ENCODE peak calls at places on chromosomes 7 and 10, in four cellular contexts. One of them, this sample, is unnamed.

GRCh38 chr10:27223964-27224363 is 16.6 kb downstream of the ACBD5 start:
- DNase-seq in natural killer cell: no peak
- DNase-seq in lower leg skin: no peak
- DNase-seq in Calu3: peak; percentile 53
- DNase-seq in this sample: no peak

GRCh38 chr7:83861-84632 is 108.3 kb upstream of the FAM20C start:
- DNase-seq in natural killer cell: no peak
- DNase-seq in lower leg skin: no peak
- DNase-seq in Calu3: no peak
- DNase-seq in this sample: no peak

GRCh38 chr7:98771519-98772241 is 98.1 kb downstream of the TMEM130 start:
- DNase-seq in natural killer cell: no peak
- DNase-seq in lower leg skin: no peak
- DNase-seq in Calu3: no peak
- DNase-seq in this sample: no peak

GRCh38 chr10:101133489-101134298 is 2.6 kb downstream of the TLX1 start:
- DNase-seq in lower leg skin: no peak
- DNase-seq in natural killer cell: no peak
- DNase-seq in Calu3: no peak
- DNase-seq in this sample: no peak

GRCh38 chr10:87654212-87654611 is 5.5 kb upstream of the PAPSS2 start:
- DNase-seq in lower leg skin: no peak
- DNase-seq in natural killer cell: no peak
- DNase-seq in Calu3: no peak
- DNase-seq in this sample: no peak

GRCh38 chr10:42887734-42888503 is 105.3 kb downstream of the BMS1 start:
- DNase-seq in natural killer cell: no peak
- DNase-seq in Calu3: no peak
- DNase-seq in lower leg skin: no peak
- DNase-seq in this sample: no peak

GRCh38 chr7:140062118-140062527 is 628 bp downstream of the PARP12 start:
- DNase-seq in lower leg skin: no peak
- DNase-seq in Calu3: no peak
- DNase-seq in natural killer cell: peak; percentile 32
- DNase-seq in this sample: no peak

GRCh38 chr10:51073461-51074237 is 638 bp upstream of the PRKG1 start:
- DNase-seq in Calu3: peak; percentile 25
- DNase-seq in natural killer cell: no peak
- DNase-seq in lower leg skin: no peak
- DNase-seq in this sample: no peak

GRCh38 chr7:90853205-90853604 is 257.1 kb downstream of the CDK14 start:
- DNase-seq in lower leg skin: no peak
- DNase-seq in natural killer cell: no peak
- DNase-seq in Calu3: no peak
- DNase-seq in this sample: no peak

GRCh38 chr7:7048213-7048612 is 134.1 kb upstream of the C1GALT1 start:
- DNase-seq in lower leg skin: no peak
- DNase-seq in natural killer cell: no peak
- DNase-seq in Calu3: no peak
- DNase-seq in this sample: no peak

GRCh38 chr10:29481906-29482440 is 152.8 kb downstream of the SVIL start:
- DNase-seq in natural killer cell: no peak
- DNase-seq in Calu3: no peak
- DNase-seq in lower leg skin: no peak
- DNase-seq in this sample: no peak

GRCh38 chr10:109967739-109968088 is 40.1 kb upstream of the ADD3 start:
- DNase-seq in lower leg skin: no peak
- DNase-seq in natural killer cell: no peak
- DNase-seq in Calu3: no peak
- DNase-seq in this sample: no peak

GRCh38 chr7:32515890-32516550 is 20.7 kb downstream of the AVL9 start:
- DNase-seq in lower leg skin: no peak
- DNase-seq in natural killer cell: no peak
- DNase-seq in Calu3: no peak
- DNase-seq in this sample: no peak

GRCh38 chr10:6748029-6748428 is 168.0 kb upstream of the PRKCQ start:
- DNase-seq in lower leg skin: no peak
- DNase-seq in natural killer cell: no peak
- DNase-seq in Calu3: no peak
- DNase-seq in this sample: no peak

GRCh38 chr7:155560196-155560595 is 13.8 kb upstream of the CNPY1 start:
- DNase-seq in lower leg skin: no peak
- DNase-seq in Calu3: no peak
- DNase-seq in natural killer cell: no peak
- DNase-seq in this sample: no peak

GRCh38 chr10:128147669-128148068 is 21.4 kb upstream of the MKI67 start:
- DNase-seq in natural killer cell: no peak
- DNase-seq in lower leg skin: no peak
- DNase-seq in Calu3: no peak
- DNase-seq in this sample: no peak

GRCh38 chr7:17598846-17599245 is 300.4 kb downstream of the AHR start:
- DNase-seq in natural killer cell: no peak
- DNase-seq in Calu3: no peak
- DNase-seq in lower leg skin: no peak
- DNase-seq in this sample: no peak

GRCh38 chr7:149253665-149254064 is 8.3 kb upstream of the ZNF783 start:
- DNase-seq in natural killer cell: no peak
- DNase-seq in lower leg skin: no peak
- DNase-seq in Calu3: no peak
- DNase-seq in this sample: no peak

GRCh38 chr7:149255174-149255573 is 6.8 kb upstream of the ZNF783 start:
- DNase-seq in natural killer cell: no peak
- DNase-seq in lower leg skin: no peak
- DNase-seq in Calu3: no peak
- DNase-seq in this sample: no peak

GRCh38 chr7:149254181-149254858 is 7.7 kb upstream of the ZNF783 start:
- DNase-seq in Calu3: no peak
- DNase-seq in natural killer cell: no peak
- DNase-seq in lower leg skin: no peak
- DNase-seq in this sample: no peak

GRCh38 chr7:149257146-149257545 is 4.8 kb upstream of the ZNF783 start:
- DNase-seq in lower leg skin: no peak
- DNase-seq in natural killer cell: no peak
- DNase-seq in Calu3: no peak
- DNase-seq in this sample: no peak

DNA sequence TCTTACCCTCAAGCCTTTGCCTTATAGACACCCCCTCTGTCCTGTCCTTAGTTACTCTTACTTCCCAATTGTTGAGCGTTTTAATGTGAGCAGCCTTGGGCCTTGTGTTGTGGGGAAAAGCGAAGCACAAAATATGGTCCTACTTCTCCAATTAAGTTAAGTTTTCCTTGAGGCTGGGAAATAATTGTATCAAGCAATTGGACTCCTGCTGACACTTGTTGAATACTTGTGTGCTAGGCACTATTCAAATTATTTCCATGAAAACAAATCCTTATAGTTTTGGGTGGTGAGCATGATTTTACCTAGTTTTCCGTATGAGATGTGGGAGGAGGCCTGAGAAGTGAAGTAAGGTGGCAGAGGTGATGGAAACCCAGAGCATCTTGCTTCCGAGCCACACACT is 5.4 kb upstream of the ZNF783 start:
- DNase-seq in lower leg skin: no peak
- DNase-seq in natural killer cell: no peak
- DNase-seq in Calu3: no peak
- DNase-seq in this sample: no peak
- TF ChIP-seq CTCF in lower leg skin: no peak
- TF ChIP-seq CTCF in natural killer cell: no peak
- TF ChIP-seq CTCF in Calu3: no peak
- TF ChIP-seq CTCF in this sample: no peak

DNA sequence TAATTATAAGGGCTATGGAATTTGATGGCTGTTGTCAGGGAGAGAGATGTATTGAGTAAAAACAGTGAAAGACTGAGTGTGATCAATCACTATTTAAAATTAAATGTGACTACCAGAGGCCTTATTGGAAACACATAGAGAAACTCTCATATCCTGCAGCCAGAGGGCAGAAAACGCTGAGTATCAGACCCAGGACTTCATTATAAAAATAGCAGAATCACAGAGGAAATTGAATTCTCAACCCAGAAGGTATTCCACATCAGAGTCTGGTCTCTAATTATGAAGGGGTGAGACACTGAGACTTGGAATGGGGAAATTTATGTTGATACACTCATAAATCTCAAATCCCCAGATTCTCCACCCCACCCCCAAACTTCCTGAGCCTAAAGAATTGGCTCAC is 69.5 kb upstream of the IL6 start:
- DNase-seq in natural killer cell: no peak
- DNase-seq in Calu3: no peak
- DNase-seq in lower leg skin: no peak
- DNase-seq in this sample: no peak
- TF ChIP-seq CTCF in natural killer cell: no peak
- TF ChIP-seq CTCF in Calu3: no peak
- TF ChIP-seq CTCF in lower leg skin: no peak
- TF ChIP-seq CTCF in this sample: no peak

GRCh38 chr7:123679614-123680013 is 23.9 kb downstream of the LMOD2 start:
- DNase-seq in lower leg skin: no peak
- DNase-seq in Calu3: no peak
- DNase-seq in natural killer cell: no peak
- DNase-seq in this sample: no peak

GRCh38 chr7:123681561-123681960 is 25.9 kb downstream of the LMOD2 start:
- DNase-seq in natural killer cell: no peak
- DNase-seq in lower leg skin: no peak
- DNase-seq in Calu3: no peak
- DNase-seq in this sample: no peak

GRCh38 chr7:123680580-123680979 is 24.9 kb downstream of the LMOD2 start:
- DNase-seq in lower leg skin: no peak
- DNase-seq in natural killer cell: no peak
- DNase-seq in Calu3: no peak
- DNase-seq in this sample: no peak

GRCh38 chr7:123687161-123687560 is 31.5 kb downstream of the LMOD2 start:
- DNase-seq in natural killer cell: no peak
- DNase-seq in Calu3: no peak
- DNase-seq in lower leg skin: no peak
- DNase-seq in this sample: no peak

GRCh38 chr7:123682690-123683089 is 27.0 kb downstream of the LMOD2 start:
- DNase-seq in lower leg skin: no peak
- DNase-seq in natural killer cell: no peak
- DNase-seq in Calu3: peak; percentile 24
- DNase-seq in this sample: no peak
- TF ChIP-seq CTCF in lower leg skin: no peak
- TF ChIP-seq CTCF in natural killer cell: peak; percentile 55
- TF ChIP-seq CTCF in Calu3: peak; percentile 21
- TF ChIP-seq CTCF in this sample: peak; percentile 62

DNA sequence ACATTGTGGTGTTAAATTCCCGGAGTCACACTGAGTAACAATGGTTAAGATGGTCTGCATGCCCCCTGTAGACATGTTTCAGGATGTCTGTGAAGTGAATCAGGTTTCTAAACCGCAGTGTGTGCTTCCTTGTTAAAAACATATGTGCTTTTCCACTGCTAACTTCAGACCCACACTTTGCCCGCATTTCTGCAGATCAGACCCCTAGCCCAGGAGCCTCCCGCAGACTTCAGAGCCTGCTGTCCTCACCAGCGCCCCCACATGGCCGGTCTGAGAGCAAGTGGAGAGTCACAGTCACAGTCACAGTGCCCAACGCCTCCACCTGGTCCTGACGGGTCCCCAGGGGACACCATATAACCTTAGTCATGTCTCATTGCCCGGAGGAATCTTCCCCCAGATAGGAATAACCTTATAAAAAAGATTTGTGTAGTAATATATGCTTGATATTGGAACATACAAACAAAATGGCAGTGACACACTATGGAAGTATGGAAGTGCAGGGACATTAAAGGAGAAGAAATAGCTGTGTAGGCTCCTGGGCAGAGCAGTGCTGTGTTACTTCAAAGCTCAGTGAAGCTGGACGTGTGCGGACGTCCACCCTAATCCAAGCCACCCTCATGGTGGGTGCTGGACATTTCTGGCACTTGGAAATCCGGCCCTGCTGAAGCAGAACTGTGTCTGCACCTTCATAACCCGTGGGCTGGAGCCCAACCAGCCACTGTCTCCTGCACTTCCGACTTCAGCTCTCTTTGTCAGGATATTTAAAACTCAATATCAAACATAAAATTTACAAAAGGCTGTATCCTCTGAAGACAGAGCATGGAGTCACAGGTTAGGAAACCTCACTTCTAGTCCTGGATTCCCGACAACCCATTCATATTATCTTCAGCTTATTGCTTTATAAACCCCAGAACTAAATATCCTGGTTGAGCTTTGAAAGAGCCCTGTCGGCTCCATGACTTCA is 29.0 kb downstream of the GSTO2 start:
- DNase-seq in Calu3: peak; percentile 13
- DNase-seq in natural killer cell: no peak
- DNase-seq in lower leg skin: no peak
- DNase-seq in this sample: no peak
- TF ChIP-seq CTCF in Calu3: no peak
- TF ChIP-seq CTCF in natural killer cell: peak; percentile 34
- TF ChIP-seq CTCF in lower leg skin: no peak
- TF ChIP-seq CTCF in this sample: no peak

GRCh38 chr10:2477154-2477553 is 590.2 kb upstream of the PFKP start:
- DNase-seq in natural killer cell: no peak
- DNase-seq in Calu3: no peak
- DNase-seq in lower leg skin: no peak
- DNase-seq in this sample: no peak
- TF ChIP-seq CTCF in natural killer cell: no peak
- TF ChIP-seq CTCF in Calu3: no peak
- TF ChIP-seq CTCF in lower leg skin: no peak
- TF ChIP-seq CTCF in this sample: no peak

GRCh38 chr7:1591396-1591795 is 21.6 kb upstream of the PSMG3 start:
- DNase-seq in natural killer cell: no peak
- DNase-seq in lower leg skin: no peak
- DNase-seq in Calu3: no peak
- DNase-seq in this sample: no peak
- TF ChIP-seq CTCF in natural killer cell: no peak
- TF ChIP-seq CTCF in lower leg skin: no peak
- TF ChIP-seq CTCF in Calu3: no peak
- TF ChIP-seq CTCF in this sample: no peak